ENCODE peak calls at places on chromosomes 4 and X, in seven cellular contexts. K is glutamatergic neuron; V is stimulated activated CD4-positive, alpha-beta T cell treated with anti-CD3 and anti-CD28 coated beads, Interleukin-4, amount 100 ng/mL, for 48 hours; A is endodermal cell; F is HuH-7; T is AG20443; X is ACHN. Q is an unnamed sample.

GRCh38 chr4:141724646-141725045 is 88.3 kb downstream of the IL15 start:
- DNase-seq in K (no peak), V (no peak), X (no peak), A (no peak), F (no peak), T (no peak), Q (no peak)

GRCh38 chr4:117965608-117966007 is 68.7 kb upstream of the NDST3 start:
- DNase-seq in F (no peak), X (no peak), A (no peak), T (no peak), V (no peak), K (no peak), Q (no peak)

GRCh38 chrX:98067611-98068010 is 1183.9 kb downstream of the RPA4 start:
- DNase-seq in F (no peak), K (no peak), V (no peak), X (no peak), T (peak), A (no peak), Q (no peak)

GRCh38 chr4:6591305-6591704 is 16.3 kb downstream of the MAN2B2 start:
- DNase-seq in A (no peak), X (no peak), F (no peak), V (no peak), T (no peak), K (peak), Q (no peak)

GRCh38 chrX:2629316-2630168 is 61.6 kb upstream of the CD99 start:
- DNase-seq in K (no peak), X (no peak), V (no peak), T (no peak), A (no peak), F (no peak), Q (no peak)

GRCh38 chr4:126762651-126763247 is 870.0 kb upstream of the INTU start:
- DNase-seq in F (no peak), K (no peak), T (no peak), V (no peak), A (no peak), X (no peak), Q (no peak)

GRCh38 chrX:7262551-7262950 is 114.6 kb upstream of the PUDP start:
- DNase-seq in T (no peak), F (no peak), A (no peak), X (no peak), V (no peak), K (no peak), Q (no peak)

GRCh38 chr4:125049711-125050110 is 265.0 kb upstream of the FAT4 start:
- DNase-seq in V (no peak), K (no peak), X (no peak), A (no peak), F (no peak), T (no peak), Q (no peak)

GRCh38 chr4:132818091-132818490 is 331.0 kb upstream of the PCDH10 start:
- DNase-seq in A (peak), X (no peak), F (no peak), K (peak), V (no peak), T (no peak), Q (no peak)

GRCh38 chr4:183823394-183823793 is 81.7 kb upstream of the STOX2 start:
- DNase-seq in T (peak), A (no peak), K (no peak), X (peak), F (peak), V (no peak), Q (no peak)

GRCh38 chr4:115972967-115973366 is 859.5 kb upstream of the NDST4 start:
- DNase-seq in A (peak), X (no peak), T (no peak), F (no peak), V (no peak), K (no peak), Q (no peak)

GRCh38 chr4:1008840-1009646 is 2.4 kb upstream of the FGFRL1 start:
- DNase-seq in V (no peak), X (peak), A (peak), K (no peak), T (no peak), F (no peak), Q (no peak)

GRCh38 chr4:7830747-7831146 is 108.9 kb downstream of the AFAP1 start:
- DNase-seq in V (no peak), K (no peak), A (no peak), T (no peak), X (no peak), F (no peak), Q (no peak)

GRCh38 chrX:119389854-119390501 is 9.2 kb upstream of the SLC25A43 start:
- DNase-seq in X (no peak), T (no peak), V (no peak), K (no peak), F (peak), A (peak), Q (no peak)

GRCh38 chr4:156751486-156751885 is 220.1 kb downstream of the PDGFC start:
- DNase-seq in F (no peak), X (no peak), V (no peak), T (peak), K (no peak), A (no peak), Q (no peak)

GRCh38 chrX:14409341-14409740 is 120.0 kb upstream of the GLRA2 start:
- DNase-seq in V (no peak), T (no peak), X (no peak), K (no peak), A (no peak), F (no peak), Q (no peak)

GRCh38 chrX:97026406-97026805 is 142.7 kb downstream of the RPA4 start:
- DNase-seq in X (peak), A (no peak), K (no peak), T (no peak), V (no peak), F (peak), Q (no peak)

GRCh38 chr4:26330946-26331345 is 10.1 kb downstream of the RBPJ start:
- DNase-seq in F (no peak), K (no peak), A (no peak), V (no peak), X (no peak), T (no peak), Q (no peak)

GRCh38 chr4:177728361-177729152 is 286.3 kb upstream of the AGA start:
- DNase-seq in F (no peak), A (no peak), V (no peak), X (no peak), K (no peak), T (no peak), Q (no peak)

GRCh38 chrX:78922754-78923153 is 22.4 kb upstream of the P2RY10 start:
- DNase-seq in X (no peak), V (no peak), K (no peak), T (no peak), F (no peak), A (no peak), Q (no peak)

GRCh38 chrX:48770296-48770695 is 8.7 kb downstream of the GLOD5 start:
- DNase-seq in V (no peak), K (no peak), T (no peak), X (no peak), A (no peak), F (no peak), Q (no peak)

GRCh38 chr4:88043001-88043400 is 35.6 kb downstream of the PKD2 start:
- DNase-seq in V (no peak), F (no peak), T (no peak), K (no peak), X (no peak), A (no peak), Q (no peak)

GRCh38 chr4:176413171-176413570 is 93.4 kb downstream of the SPCS3 start:
- DNase-seq in K (no peak), X (no peak), T (no peak), A (no peak), F (no peak), V (no peak), Q (no peak)

GRCh38 chrX:1521459-1521956 is 15.5 kb downstream of the P2RY8 start:
- DNase-seq in K (no peak), V (no peak), A (peak), X (no peak), F (no peak), T (no peak), Q (no peak)

GRCh38 chr4:14096406-14096965 is 469.0 kb upstream of the BOD1L1 start:
- DNase-seq in K (no peak), T (peak), F (no peak), A (no peak), X (no peak), V (no peak), Q (no peak)

GRCh38 chrX:120794525-120794975 is 81.1 kb downstream of the CT47B1 start:
- DNase-seq in V (no peak), K (no peak), T (no peak), X (no peak), F (no peak), A (no peak), Q (no peak)

GRCh38 chrX:40262641-40263560 is 165.1 kb upstream of the BCOR start:
- DNase-seq in V (no peak), F (no peak), X (peak), A (no peak), K (no peak), T (peak), Q (peak)

GRCh38 chr4:54367059-54367458 is 138.0 kb downstream of the PDGFRA start:
- DNase-seq in X (no peak), K (no peak), F (no peak), T (no peak), A (no peak), V (no peak), Q (no peak)

GRCh38 chr4:181030961-181031360 is 1212.2 kb upstream of the TENM3 start:
- DNase-seq in F (no peak), K (no peak), X (no peak), T (peak), V (no peak), A (no peak), Q (no peak)

GRCh38 chr4:1460967-1461868 is 55.0 kb upstream of the NKX1-1 start:
- DNase-seq in F (no peak), V (no peak), K (peak), X (no peak), T (peak), A (peak), Q (no peak)

GRCh38 chrX:130916636-130917422 is 13.8 kb upstream of the ENOX2 start:
- DNase-seq in T (peak), X (peak), F (peak), A (peak), K (peak), V (peak), Q (peak)

GRCh38 chr4:51895816-51896408 is 53.0 kb downstream of the DCUN1D4 start:
- DNase-seq in X (peak), V (peak), T (peak), A (peak), K (peak), F (peak), Q (peak)

GRCh38 chr4:150039790-150040189 is 38.5 kb upstream of the DCLK2 start:
- DNase-seq in T (no peak), V (no peak), K (no peak), A (no peak), X (no peak), F (no peak), Q (no peak)

GRCh38 chr4:81493895-81494490 is 22.3 kb upstream of the RASGEF1B start:
- DNase-seq in A (no peak), V (no peak), F (no peak), X (peak), K (no peak), T (no peak), Q (no peak)

GRCh38 chr4:100738388-100739165 is 220.8 kb upstream of the EMCN start:
- DNase-seq in F (no peak), A (no peak), X (peak), V (no peak), K (no peak), T (peak), Q (no peak)

GRCh38 chr4:52870225-52870624 is 8.1 kb downstream of the RASL11B start:
- DNase-seq in A (no peak), X (no peak), F (no peak), T (no peak), K (no peak), V (no peak), Q (peak)

GRCh38 chr4:7430965-7431695 is 3.6 kb downstream of the PSAPL1 start:
- DNase-seq in A (peak), T (no peak), X (no peak), K (no peak), V (no peak), F (no peak), Q (no peak)

GRCh38 chrX:1027133-1027532 is 185.3 kb downstream of the CRLF2 start:
- DNase-seq in F (no peak), X (no peak), A (no peak), T (no peak), V (no peak), K (no peak), Q (no peak)

GRCh38 chr4:102807345-102807744 is 20.0 kb downstream of the UBE2D3 start:
- DNase-seq in F (no peak), T (no peak), X (peak), A (no peak), V (no peak), K (no peak), Q (no peak)